ENCODE peak calls at places on chromosomes 16 and 17, in eight cellular contexts. One of them, this sample, is unnamed.
A peak's percentile ranks its signal among the peaks of the same experiment; 100 is the strongest.

GRCh38 chr17:31753011-31753410 is 106.0 kb downstream of the COPRS start:
- DNase-seq in GDM1: no peak
- DNase-seq in neuronal stem cell: no peak
- DNase-seq in mesendoderm: no peak
- DNase-seq in NCI-H460: no peak
- DNase-seq in NCI-H510A: no peak
- DNase-seq in cardiac septum: no peak
- DNase-seq in breast epithelium: no peak
- DNase-seq in this sample: no peak

GRCh38 chr16:11312718-11313492 is 31.8 kb upstream of the PRM1 start:
- DNase-seq in GDM1: no peak
- DNase-seq in neuronal stem cell: no peak
- DNase-seq in mesendoderm: peak; percentile 86
- DNase-seq in NCI-H460: no peak
- DNase-seq in NCI-H510A: no peak
- DNase-seq in cardiac septum: no peak
- DNase-seq in breast epithelium: no peak
- DNase-seq in this sample: peak; percentile 68

GRCh38 chr17:82938486-82939212 is 98.8 kb upstream of the ZNF750 start:
- DNase-seq in GDM1: no peak
- DNase-seq in neuronal stem cell: no peak
- DNase-seq in mesendoderm: no peak
- DNase-seq in NCI-H460: no peak
- DNase-seq in NCI-H510A: no peak
- DNase-seq in cardiac septum: peak; percentile 70
- DNase-seq in breast epithelium: no peak
- DNase-seq in this sample: no peak

GRCh38 chr17:6684460-6684783 is 28.7 kb downstream of the SLC13A5 start:
- DNase-seq in GDM1: no peak
- DNase-seq in neuronal stem cell: no peak
- DNase-seq in mesendoderm: peak; percentile 87
- DNase-seq in NCI-H460: no peak
- DNase-seq in NCI-H510A: no peak
- DNase-seq in cardiac septum: no peak
- DNase-seq in breast epithelium: no peak
- DNase-seq in this sample: no peak

GRCh38 chr17:82931696-82932060 is 91.9 kb upstream of the ZNF750 start:
- DNase-seq in GDM1: no peak
- DNase-seq in neuronal stem cell: no peak
- DNase-seq in mesendoderm: no peak
- DNase-seq in NCI-H460: no peak
- DNase-seq in NCI-H510A: no peak
- DNase-seq in cardiac septum: peak; percentile 77
- DNase-seq in breast epithelium: peak; percentile 65
- DNase-seq in this sample: no peak

GRCh38 chr17:13281626-13282025 is 263.8 kb upstream of the ELAC2 start:
- DNase-seq in GDM1: no peak
- DNase-seq in neuronal stem cell: no peak
- DNase-seq in mesendoderm: no peak
- DNase-seq in NCI-H460: no peak
- DNase-seq in NCI-H510A: no peak
- DNase-seq in cardiac septum: no peak
- DNase-seq in breast epithelium: no peak
- DNase-seq in this sample: no peak

GRCh38 chr17:1908699-1909309 is 79.0 kb downstream of the RPA1 start:
- DNase-seq in GDM1: peak; percentile 66
- DNase-seq in neuronal stem cell: peak; percentile 69
- DNase-seq in mesendoderm: peak; percentile 78
- DNase-seq in NCI-H460: peak; percentile 54
- DNase-seq in NCI-H510A: peak; percentile 20
- DNase-seq in cardiac septum: no peak
- DNase-seq in breast epithelium: peak; percentile 57
- DNase-seq in this sample: peak; percentile 23

GRCh38 chr17:57783338-57783742 is 38.2 kb upstream of the CCDC182 start:
- DNase-seq in GDM1: peak; percentile 83
- DNase-seq in neuronal stem cell: peak; percentile 84
- DNase-seq in mesendoderm: peak; percentile 90
- DNase-seq in NCI-H460: peak; percentile 50
- DNase-seq in NCI-H510A: no peak
- DNase-seq in cardiac septum: peak; percentile 84
- DNase-seq in breast epithelium: peak; percentile 73
- DNase-seq in this sample: peak; percentile 46

GRCh38 chr16:78183886-78184553 is 84.6 kb downstream of the WWOX start:
- DNase-seq in GDM1: no peak
- DNase-seq in neuronal stem cell: no peak
- DNase-seq in mesendoderm: no peak
- DNase-seq in NCI-H460: no peak
- DNase-seq in NCI-H510A: peak; percentile 30
- DNase-seq in cardiac septum: no peak
- DNase-seq in breast epithelium: no peak
- DNase-seq in this sample: peak; percentile 70

GRCh38 chr16:89922884-89923639 is at the start of gene TUBB3:
- DNase-seq in GDM1: peak; percentile 44
- DNase-seq in neuronal stem cell: peak; percentile 89
- DNase-seq in mesendoderm: peak; percentile 87
- DNase-seq in NCI-H460: peak; percentile 78
- DNase-seq in NCI-H510A: no peak
- DNase-seq in cardiac septum: peak; percentile 89
- DNase-seq in breast epithelium: no peak
- DNase-seq in this sample: peak; percentile 44

GRCh38 chr17:38709864-38710602 is 5.0 kb downstream of the MLLT6 start:
- DNase-seq in GDM1: no peak
- DNase-seq in neuronal stem cell: no peak
- DNase-seq in mesendoderm: no peak
- DNase-seq in NCI-H460: no peak
- DNase-seq in NCI-H510A: no peak
- DNase-seq in cardiac septum: no peak
- DNase-seq in breast epithelium: no peak
- DNase-seq in this sample: no peak

GRCh38 chr17:42347198-42347597 is 41.0 kb downstream of the STAT3 start:
- DNase-seq in GDM1: no peak
- DNase-seq in neuronal stem cell: no peak
- DNase-seq in mesendoderm: no peak
- DNase-seq in NCI-H460: no peak
- DNase-seq in NCI-H510A: no peak
- DNase-seq in cardiac septum: no peak
- DNase-seq in breast epithelium: no peak
- DNase-seq in this sample: no peak

GRCh38 chr17:35002876-35003551 is 22.7 kb downstream of the LIG3 start:
- DNase-seq in GDM1: no peak
- DNase-seq in neuronal stem cell: no peak
- DNase-seq in mesendoderm: no peak
- DNase-seq in NCI-H460: no peak
- DNase-seq in NCI-H510A: no peak
- DNase-seq in cardiac septum: no peak
- DNase-seq in breast epithelium: no peak
- DNase-seq in this sample: no peak

GRCh38 chr17:1082579-1082978 is 85.7 kb downstream of the TIMM22 start:
- DNase-seq in GDM1: no peak
- DNase-seq in neuronal stem cell: no peak
- DNase-seq in mesendoderm: no peak
- DNase-seq in NCI-H460: no peak
- DNase-seq in NCI-H510A: no peak
- DNase-seq in cardiac septum: no peak
- DNase-seq in breast epithelium: no peak
- DNase-seq in this sample: no peak

This sample was measured in NCI-H2029.